ENCODE peak calls at places on chromosomes 13 and 19, in eight cellular contexts. O is effector memory CD4-positive, alpha-beta T cell; R is pancreas; X is mesendoderm; C is hepatocyte; M is K562; V is cardiac muscle cell; G is heart right ventricle. J is an unnamed sample. For H3K4me1, the result is how much of the 10 kb centered on the place peaks cover.

GRCh38 chr19:3324405-3324856 is 42.0 kb upstream of the NFIC start:
- DNase-seq in O (peak), R (no peak), X (peak), C (no peak), M (peak), V (no peak), G (no peak), J (no peak)

GRCh38 chr13:98291658-98292057 is 114.6 kb upstream of the RNF113B start:
- DNase-seq in O (no peak), R (peak), X (no peak), C (no peak), M (no peak), V (no peak), G (no peak), J (no peak)

GRCh38 chr13:99995503-99996176 is 14.1 kb downstream of the ZIC2 start:
- DNase-seq in O (no peak), R (no peak), X (peak), C (no peak), M (no peak), V (no peak), G (no peak), J (no peak)

GRCh38 chr13:38981096-38981495 is 9.5 kb downstream of the STOML3 start:
- DNase-seq in O (no peak), R (no peak), X (peak), C (no peak), M (no peak), V (no peak), G (no peak), J (no peak)

GRCh38 chr13:21511841-21512240 is 52.7 kb upstream of the ZDHHC20 start:
- DNase-seq in O (no peak), R (no peak), X (no peak), C (no peak), M (no peak), V (no peak), G (no peak), J (no peak)

GRCh38 chr19:5172859-5173577 is 167.6 kb downstream of the PTPRS start:
- DNase-seq in O (no peak), R (no peak), X (peak), C (peak), M (no peak), V (no peak), G (no peak), J (no peak)

GRCh38 chr19:29516358-29516725 is 9.5 kb upstream of the VSTM2B start:
- DNase-seq in O (no peak), R (no peak), X (no peak), C (no peak), M (no peak), V (no peak), G (no peak), J (no peak)

GRCh38 chr19:38773469-38774177 is at the start of gene LGALS7:
- DNase-seq in O (no peak), R (no peak), X (no peak), C (no peak), M (no peak), V (no peak), G (no peak), J (no peak)

GRCh38 chr13:43758834-43759233 is 27.9 kb downstream of the ENOX1 start:
- DNase-seq in O (no peak), R (no peak), X (no peak), C (peak), M (no peak), V (no peak), G (no peak), J (no peak)

GRCh38 chr19:7869453-7869909 is 4.7 kb downstream of the PRR36 start:
- DNase-seq in O (peak), R (peak), X (peak), C (peak), M (peak), V (peak), G (peak), J (peak)

GRCh38 chr13:101545521-101545920 is 93.0 kb downstream of the ITGBL1 start:
- DNase-seq in O (no peak), R (no peak), X (no peak), C (no peak), M (no peak), V (no peak), G (no peak), J (no peak)

GRCh38 chr19:44764975-44765948 is 12.4 kb upstream of the CBLC start:
- DNase-seq in O (no peak), R (no peak), X (no peak), C (peak), M (no peak), V (no peak), G (no peak), J (no peak)

GRCh38 chr19:35755550-35756371 is 1.1 kb downstream of the HSPB6 start:
- DNase-seq in O (peak), R (no peak), X (no peak), C (peak), M (no peak), V (no peak), G (peak), J (peak)

GRCh38 chr13:76812206-76812882 is 73.9 kb downstream of the KCTD12 start:
- DNase-seq in O (no peak), R (no peak), X (no peak), C (peak), M (no peak), V (no peak), G (peak), J (no peak)

GRCh38 chr13:70959376-70959775 is 851.1 kb upstream of the KLHL1 start:
- DNase-seq in O (no peak), R (no peak), X (no peak), C (no peak), M (no peak), V (peak), G (no peak), J (no peak)

GRCh38 chr13:50798923-50799322 is 44.6 kb downstream of the DLEU7 start:
- DNase-seq in O (no peak), R (no peak), X (no peak), C (no peak), M (no peak), V (no peak), G (no peak), J (no peak)

GRCh38 chr13:83386609-83387008 is 495.7 kb downstream of the SLITRK1 start:
- DNase-seq in O (no peak), R (no peak), X (no peak), C (no peak), M (no peak), V (no peak), G (no peak), J (no peak)

GRCh38 chr13:47459512-47459911 is 541.6 kb downstream of the SUCLA2 start:
- DNase-seq in O (no peak), R (no peak), X (peak), C (peak), M (no peak), V (peak), G (no peak), J (no peak)

GRCh38 chr13:28505543-28506135 is 10.7 kb upstream of the FLT1 start:
- DNase-seq in O (no peak), R (no peak), X (peak), C (no peak), M (no peak), V (no peak), G (no peak), J (no peak)

GRCh38 chr19:39270091-39270871 is 2.1 kb downstream of the IFNL2 start:
- DNase-seq in O (no peak), R (no peak), X (no peak), C (no peak), M (no peak), V (no peak), G (no peak), J (no peak)

GRCh38 chr19:5628470-5628869 is 5.6 kb downstream of the SAFB start:
- DNase-seq in O (no peak), R (no peak), X (no peak), C (no peak), M (no peak), V (no peak), G (no peak), J (no peak)

GRCh38 chr13:39892731-39893293 is 237.3 kb downstream of the COG6 start:
- DNase-seq in O (no peak), R (no peak), X (no peak), C (no peak), M (no peak), V (no peak), G (peak), J (no peak)

GRCh38 chr13:53144826-53145225 is 116.2 kb downstream of the OLFM4 start:
- DNase-seq in O (no peak), R (no peak), X (no peak), C (no peak), M (no peak), V (no peak), G (no peak), J (no peak)

GRCh38 chr13:24038846-24039330 is 121.6 kb upstream of the SPATA13 start:
- DNase-seq in O (no peak), R (peak), X (no peak), C (no peak), M (no peak), V (no peak), G (no peak), J (no peak)

GRCh38 chr19:9828551-9829063 is 889 bp downstream of the UBL5 start:
- DNase-seq in O (no peak), R (no peak), X (no peak), C (no peak), M (no peak), V (no peak), G (no peak), J (no peak)

GRCh38 chr13:36766295-36766694 is 52.7 kb upstream of the RFXAP start:
- DNase-seq in O (no peak), R (no peak), X (peak), C (no peak), M (no peak), V (no peak), G (no peak), J (no peak)

GRCh38 chr13:31850041-31850440 is 110.7 kb downstream of the RXFP2 start:
- DNase-seq in O (no peak), R (no peak), X (no peak), C (no peak), M (no peak), V (no peak), G (no peak), J (no peak)

GRCh38 chr19:41860419-41861097 is 503 bp downstream of the RPS19 start:
- DNase-seq in O (no peak), R (no peak), X (no peak), C (no peak), M (no peak), V (no peak), G (no peak), J (peak)

GRCh38 chr19:9986787-9987281 is 23.5 kb downstream of the COL5A3 start:
- DNase-seq in O (no peak), R (peak), X (no peak), C (no peak), M (no peak), V (no peak), G (peak), J (peak)

GRCh38 chr19:1318678-1319471 is 33.2 kb downstream of the EFNA2 start:
- DNase-seq in O (no peak), R (no peak), X (no peak), C (no peak), M (no peak), V (no peak), G (no peak), J (no peak)

GRCh38 chr19:10286803-10287737 is at the start of gene ICAM4:
- DNase-seq in O (no peak), R (no peak), X (peak), C (peak), M (peak), V (peak), G (peak), J (peak)

GRCh38 chr13:27034678-27035111 is 136.9 kb downstream of the USP12 start:
- DNase-seq in O (no peak), R (no peak), X (peak), C (no peak), M (no peak), V (peak), G (peak), J (no peak)

GRCh38 chr13:34085199-34085598 is 267.2 kb downstream of the RFC3 start:
- DNase-seq in O (no peak), R (no peak), X (no peak), C (no peak), M (no peak), V (no peak), G (no peak), J (no peak)

GRCh38 chr13:100039740-100040139 is 49.2 kb upstream of the PCCA start:
- DNase-seq in O (no peak), R (no peak), X (no peak), C (peak), M (no peak), V (peak), G (no peak), J (no peak)

GRCh38 chr19:5850743-5851293 is 431 bp downstream of the FUT3 start:
- DNase-seq in O (no peak), R (peak), X (no peak), C (no peak), M (peak), V (no peak), G (no peak), J (no peak)

GRCh38 chr13:90640976-90641375 is 706.5 kb upstream of the MIR17HG start:
- DNase-seq in O (no peak), R (no peak), X (no peak), C (no peak), M (no peak), V (no peak), G (no peak), J (no peak)

GRCh38 chr19:41945135-41945766 is 13.9 kb downstream of the RABAC1 start:
- DNase-seq in O (peak), R (no peak), X (no peak), C (no peak), M (no peak), V (no peak), G (no peak), J (no peak)

DNA sequence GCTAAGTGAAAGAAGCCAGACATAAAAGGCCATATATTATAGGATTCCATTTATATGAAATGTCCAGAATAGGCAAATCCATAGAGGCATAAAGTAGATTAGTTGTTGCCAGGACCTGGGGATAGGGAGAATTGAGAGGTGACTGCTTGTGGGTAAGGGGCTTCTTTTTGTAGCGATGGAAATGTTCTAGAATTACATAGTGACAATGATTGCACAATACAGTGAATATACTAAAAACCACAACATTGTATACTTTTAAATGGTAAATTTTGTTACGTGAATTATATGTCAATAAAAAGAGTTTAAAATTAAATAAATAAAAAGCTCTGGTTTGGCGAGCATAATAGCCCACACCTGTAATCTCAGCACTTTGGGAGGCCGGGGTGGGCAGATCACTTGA is 486.8 kb downstream of the KLF12 start:
- DNase-seq in O (no peak), R (no peak), X (no peak), C (no peak), M (no peak), V (no peak), G (no peak), J (no peak)
- H3K4me1 ChIP-seq in O (under half), R (under half), X (under half), C (under half), M (under half), V (under half), G (under half), J (under half)

GRCh38 chr19:47107953-47108746 is 5.4 kb downstream of the ZC3H4 start:
- DNase-seq in O (no peak), R (no peak), X (no peak), C (no peak), M (peak), V (no peak), G (no peak), J (no peak)

GRCh38 chr19:47111081-47111589 is 2.4 kb downstream of the ZC3H4 start:
- DNase-seq in O (peak), R (peak), X (no peak), C (no peak), M (peak), V (no peak), G (peak), J (peak)

GRCh38 chr19:47110521-47111080 is 3.0 kb downstream of the ZC3H4 start:
- DNase-seq in O (peak), R (no peak), X (peak), C (no peak), M (peak), V (no peak), G (no peak), J (no peak)

GRCh38 chr19:47109177-47109540 is 4.4 kb downstream of the ZC3H4 start:
- DNase-seq in O (no peak), R (no peak), X (no peak), C (no peak), M (no peak), V (no peak), G (no peak), J (no peak)

GRCh38 chr19:47109541-47110375 is 3.8 kb downstream of the ZC3H4 start:
- DNase-seq in O (no peak), R (no peak), X (peak), C (peak), M (peak), V (no peak), G (no peak), J (no peak)
- H3K4me3 ChIP-seq in O (peak), R (peak), X (peak), C (peak), M (peak), V (peak), G (peak), J (peak)

GRCh38 chr13:46166947-46167610 is 14.9 kb downstream of the LCP1 start:
- DNase-seq in O (no peak), R (no peak), X (peak), C (no peak), M (no peak), V (no peak), G (no peak), J (no peak)
- H3K4me1 ChIP-seq in O (half or more), R (under half), X (under half), C (under half), M (under half), V (under half), G (under half), J (under half)

DNA sequence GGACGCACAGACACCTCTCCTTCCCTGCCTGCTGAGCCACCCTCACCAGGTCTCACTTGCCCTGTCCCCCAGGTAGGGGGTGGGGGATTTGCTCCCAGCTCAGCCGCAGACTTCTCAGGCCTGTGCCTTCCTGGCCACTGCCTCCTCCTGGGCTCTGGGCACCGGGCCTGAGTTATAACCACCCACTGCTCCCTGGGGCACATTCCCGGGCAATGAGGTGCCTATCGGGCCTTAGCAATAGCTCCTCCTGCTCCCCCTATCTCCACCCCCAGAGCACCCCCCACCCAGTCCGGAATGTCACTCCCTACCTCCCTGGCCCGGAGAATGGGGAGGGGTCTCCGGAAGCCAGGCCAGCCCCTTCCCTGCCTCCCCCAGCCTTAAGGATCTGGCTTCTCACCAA is at the start of gene KLK5:
- DNase-seq in O (no peak), R (no peak), X (peak), C (no peak), M (no peak), V (no peak), G (no peak), J (no peak)
- H3K4me3 ChIP-seq in O (no peak), R (no peak), X (no peak), C (no peak), M (no peak), V (no peak), G (no peak), J (no peak)

DNA sequence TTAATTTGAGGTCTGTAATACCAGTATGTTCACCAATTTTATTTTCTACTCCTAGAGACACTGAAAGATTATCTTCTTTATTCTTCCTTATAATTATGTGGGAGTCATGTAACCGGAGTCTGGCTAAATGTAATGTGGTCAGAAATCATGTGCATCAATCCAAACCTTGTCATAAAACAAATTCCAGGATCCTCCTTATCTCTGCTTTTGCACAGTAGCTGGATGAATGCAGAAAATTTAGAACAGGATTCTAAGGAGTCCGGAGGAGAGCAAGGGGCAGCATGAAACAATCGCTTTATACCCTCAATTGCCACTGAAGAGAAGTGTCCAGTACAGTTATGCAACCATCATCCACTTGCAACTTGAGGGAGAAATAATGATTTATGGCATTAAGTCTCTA is 2674.7 kb upstream of the PCDH20 start:
- DNase-seq in O (no peak), R (no peak), X (no peak), C (no peak), M (no peak), V (no peak), G (no peak), J (no peak)
- H3K4me1 ChIP-seq in O (under half), R (under half), X (under half), C (under half), M (under half), V (under half), G (under half), J (under half)

GRCh38 chr19:13022859-13023636 is 27.8 kb downstream of the NFIX start:
- DNase-seq in O (no peak), R (peak), X (peak), C (peak), M (peak), V (no peak), G (peak), J (peak)

GRCh38 chr19:13025819-13026477 is 30.7 kb downstream of the NFIX start:
- DNase-seq in O (no peak), R (no peak), X (no peak), C (no peak), M (no peak), V (no peak), G (no peak), J (no peak)

GRCh38 chr19:13024958-13025653 is 29.8 kb downstream of the NFIX start:
- DNase-seq in O (no peak), R (no peak), X (peak), C (no peak), M (no peak), V (no peak), G (no peak), J (peak)

GRCh38 chr19:13023666-13024065 is 28.4 kb downstream of the NFIX start:
- DNase-seq in O (no peak), R (no peak), X (no peak), C (no peak), M (peak), V (no peak), G (no peak), J (no peak)

DNA sequence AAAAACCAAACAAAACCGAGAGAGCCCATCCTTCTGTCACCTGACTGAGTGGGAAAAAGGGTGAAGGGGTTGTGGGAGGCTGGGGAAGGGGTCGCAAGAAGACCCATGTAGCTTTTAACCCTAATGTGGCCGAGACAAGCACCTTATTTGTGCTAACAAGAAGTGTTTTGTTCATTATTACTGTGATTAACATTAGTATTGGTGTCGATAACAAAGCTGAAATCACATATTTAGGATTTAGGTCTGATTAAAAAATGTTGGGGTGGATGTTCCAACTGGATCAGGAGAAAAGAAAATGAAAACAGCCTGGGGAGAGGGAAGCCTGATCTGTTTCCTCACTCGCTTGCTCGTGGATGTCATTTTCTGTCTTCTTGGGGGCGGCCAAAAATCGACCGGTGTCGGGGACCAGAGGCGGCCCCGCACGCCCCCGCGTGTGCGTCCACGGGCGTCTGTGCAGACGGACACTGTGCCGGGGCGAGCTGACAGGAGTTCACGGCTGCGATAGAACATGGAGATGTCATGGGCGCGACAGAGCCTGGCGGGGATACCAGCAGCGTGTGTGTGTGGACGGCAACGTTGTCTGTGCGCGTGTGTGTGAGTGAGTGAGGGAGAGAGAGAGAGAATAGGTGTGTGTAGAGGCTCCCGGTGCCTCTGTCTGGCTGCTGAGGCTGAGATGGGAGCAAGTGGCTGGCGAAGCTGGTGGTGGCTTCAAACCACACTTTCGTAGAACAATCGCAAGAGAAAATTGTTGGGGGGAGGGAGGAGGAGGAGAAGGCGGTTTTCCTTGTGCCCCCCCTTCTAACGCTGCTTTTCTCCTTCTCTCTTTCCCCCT is 29.1 kb downstream of the NFIX start:
- DNase-seq in O (no peak), R (no peak), X (peak), C (no peak), M (no peak), V (no peak), G (no peak), J (no peak)
- H3K4me3 ChIP-seq in O (peak), R (peak), X (no peak), C (no peak), M (no peak), V (no peak), G (peak), J (peak)

J was measured in ovary.